ENCODE peak calls at places on chromosome 13, in seven cellular contexts. H is AG10803; T is fibroblast of the conjunctiva; J is SHP77; D is fibroblast of the aortic adventitia; X is foreskin fibroblast; V is stimulated activated CD8-positive, alpha-beta memory T cell treated with anti-CD3 and anti-CD28 coated beads, Interleukin-4, amount 100 ng/mL, for 48 hours. A is an unnamed sample.

GRCh38 chr13:82116422-82116989 is 1765.8 kb downstream of the SLITRK1 start:
- DNase-seq in H (no peak), T (no peak), D (no peak), J (no peak), X (no peak), V (no peak), A (no peak)

GRCh38 chr13:50991624-50992610 is 82.3 kb downstream of the RNASEH2B start:
- DNase-seq in H (no peak), J (no peak), X (no peak), D (no peak), V (no peak), T (no peak), A (no peak)

GRCh38 chr13:20137875-20138274 is 23.0 kb downstream of the GJA3 start:
- DNase-seq in V (no peak), H (no peak), T (no peak), J (no peak), X (no peak), D (no peak), A (no peak)

GRCh38 chr13:31096624-31097302 is 64.9 kb downstream of the HSPH1 start:
- DNase-seq in H (no peak), V (no peak), T (no peak), D (no peak), X (no peak), J (no peak), A (no peak)

GRCh38 chr13:41196011-41196410 is 1.6 kb upstream of the KBTBD7 start:
- DNase-seq in X (no peak), J (no peak), D (no peak), V (no peak), T (no peak), H (no peak), A (no peak)

GRCh38 chr13:45472171-45472705 is 7.5 kb downstream of the COG3 start:
- DNase-seq in D (no peak), V (no peak), H (no peak), T (no peak), J (no peak), X (peak), A (no peak)

GRCh38 chr13:41606646-41607045 is 149.3 kb downstream of the RGCC start:
- DNase-seq in D (no peak), V (no peak), X (no peak), J (no peak), T (no peak), H (no peak), A (no peak)

GRCh38 chr13:99281811-99282263 is 23.7 kb upstream of the GPR18 start:
- DNase-seq in X (no peak), D (no peak), V (peak), H (peak), T (peak), J (no peak), A (peak)

GRCh38 chr13:42119875-42120274 is 71.4 kb downstream of the DGKH start:
- DNase-seq in X (no peak), J (no peak), D (no peak), V (no peak), T (no peak), H (no peak), A (no peak)

A was measured in GM03348.